ENCODE peak calls at places on chromosome 11, in five cellular contexts. One of them, this sample, is unnamed.

GRCh38 chr11:30172872-30173271 is 57.9 kb upstream of the FSHB start:
- DNase-seq in retinal pigment epithelial cell: peak; percentile 62
- DNase-seq in Caki2: no peak
- DNase-seq in OCI-M1: no peak
- DNase-seq in HEK293T: no peak
- DNase-seq in this sample: peak; percentile 31

GRCh38 chr11:3916962-3917361 is 61.5 kb downstream of the STIM1 start:
- DNase-seq in OCI-M1: no peak
- DNase-seq in HEK293T: no peak
- DNase-seq in retinal pigment epithelial cell: no peak
- DNase-seq in Caki2: no peak
- DNase-seq in this sample: no peak

GRCh38 chr11:77151804-77152513 is 23.9 kb downstream of the MYO7A start:
- DNase-seq in retinal pigment epithelial cell: no peak
- DNase-seq in HEK293T: no peak
- DNase-seq in OCI-M1: peak; percentile 89
- DNase-seq in Caki2: no peak
- DNase-seq in this sample: peak; percentile 11

GRCh38 chr11:2012440-2012839 is 14.8 kb upstream of the H19 start:
- DNase-seq in HEK293T: no peak
- DNase-seq in OCI-M1: no peak
- DNase-seq in Caki2: no peak
- DNase-seq in retinal pigment epithelial cell: no peak
- DNase-seq in this sample: no peak

GRCh38 chr11:115990004-115990447 is 485.8 kb upstream of the CADM1 start:
- DNase-seq in Caki2: no peak
- DNase-seq in HEK293T: peak; percentile 72
- DNase-seq in retinal pigment epithelial cell: no peak
- DNase-seq in OCI-M1: peak; percentile 19
- DNase-seq in this sample: no peak

GRCh38 chr11:124788521-124788920 is 11.7 kb downstream of the MSANTD2 start:
- DNase-seq in retinal pigment epithelial cell: no peak
- DNase-seq in Caki2: no peak
- DNase-seq in OCI-M1: no peak
- DNase-seq in HEK293T: no peak
- DNase-seq in this sample: no peak

GRCh38 chr11:47842749-47843148 is 5.4 kb downstream of the NUP160 start:
- DNase-seq in retinal pigment epithelial cell: no peak
- DNase-seq in OCI-M1: no peak
- DNase-seq in HEK293T: no peak
- DNase-seq in Caki2: no peak
- DNase-seq in this sample: no peak

GRCh38 chr11:111363985-111364384 is 15.1 kb downstream of the POU2AF1 start:
- DNase-seq in OCI-M1: no peak
- DNase-seq in HEK293T: no peak
- DNase-seq in Caki2: no peak
- DNase-seq in retinal pigment epithelial cell: no peak
- DNase-seq in this sample: no peak

GRCh38 chr11:90243534-90243933 is 20.7 kb upstream of the CHORDC1 start:
- DNase-seq in OCI-M1: peak; percentile 44
- DNase-seq in HEK293T: peak; percentile 12
- DNase-seq in retinal pigment epithelial cell: no peak
- DNase-seq in Caki2: no peak
- DNase-seq in this sample: no peak

GRCh38 chr11:103897156-103897555 is 139.3 kb upstream of the DDI1 start:
- DNase-seq in retinal pigment epithelial cell: no peak
- DNase-seq in OCI-M1: no peak
- DNase-seq in HEK293T: no peak
- DNase-seq in Caki2: no peak
- DNase-seq in this sample: no peak

GRCh38 chr11:120908521-120909181 is 115.3 kb upstream of the TBCEL start:
- DNase-seq in Caki2: no peak
- DNase-seq in HEK293T: no peak
- DNase-seq in OCI-M1: peak; percentile 52
- DNase-seq in retinal pigment epithelial cell: no peak
- DNase-seq in this sample: peak; percentile 14

GRCh38 chr11:35250631-35251030 is 111.7 kb downstream of the CD44 start:
- DNase-seq in Caki2: no peak
- DNase-seq in HEK293T: no peak
- DNase-seq in retinal pigment epithelial cell: no peak
- DNase-seq in OCI-M1: no peak
- DNase-seq in this sample: no peak

GRCh38 chr11:134474942-134475341 is 62.9 kb upstream of the B3GAT1 start:
- DNase-seq in OCI-M1: no peak
- DNase-seq in Caki2: no peak
- DNase-seq in retinal pigment epithelial cell: no peak
- DNase-seq in HEK293T: no peak
- DNase-seq in this sample: no peak

GRCh38 chr11:112785717-112786116 is 175.5 kb upstream of the NCAM1 start:
- DNase-seq in OCI-M1: no peak
- DNase-seq in HEK293T: no peak
- DNase-seq in retinal pigment epithelial cell: peak; percentile 15
- DNase-seq in Caki2: no peak
- DNase-seq in this sample: peak; percentile 2

GRCh38 chr11:14242198-14242597 is 116.8 kb downstream of the RRAS2 start:
- DNase-seq in HEK293T: no peak
- DNase-seq in OCI-M1: no peak
- DNase-seq in Caki2: no peak
- DNase-seq in retinal pigment epithelial cell: no peak
- DNase-seq in this sample: no peak

GRCh38 chr11:75523189-75523588 is 2.6 kb downstream of the GDPD5 start:
- DNase-seq in OCI-M1: no peak
- DNase-seq in HEK293T: no peak
- DNase-seq in retinal pigment epithelial cell: no peak
- DNase-seq in Caki2: no peak
- DNase-seq in this sample: no peak

GRCh38 chr11:34468209-34468841 is 29.6 kb downstream of the CAT start:
- DNase-seq in OCI-M1: peak; percentile 56
- DNase-seq in retinal pigment epithelial cell: no peak
- DNase-seq in Caki2: no peak
- DNase-seq in HEK293T: peak; percentile 53
- DNase-seq in this sample: peak; percentile 37

GRCh38 chr11:12274558-12275197 is 102.7 kb upstream of the PARVA start:
- DNase-seq in retinal pigment epithelial cell: no peak
- DNase-seq in HEK293T: no peak
- DNase-seq in OCI-M1: no peak
- DNase-seq in Caki2: no peak
- DNase-seq in this sample: peak; percentile 24

GRCh38 chr11:15551897-15552851 is 437.5 kb downstream of the INSC start:
- DNase-seq in OCI-M1: no peak
- DNase-seq in Caki2: no peak
- DNase-seq in retinal pigment epithelial cell: no peak
- DNase-seq in HEK293T: no peak
- DNase-seq in this sample: no peak

GRCh38 chr11:92125316-92125715 is 99.3 kb upstream of the FAT3 start:
- DNase-seq in Caki2: no peak
- DNase-seq in HEK293T: no peak
- DNase-seq in OCI-M1: no peak
- DNase-seq in retinal pigment epithelial cell: no peak
- DNase-seq in this sample: no peak

GRCh38 chr11:8649361-8649760 is 33.1 kb downstream of the TRIM66 start:
- DNase-seq in Caki2: no peak
- DNase-seq in HEK293T: no peak
- DNase-seq in OCI-M1: no peak
- DNase-seq in retinal pigment epithelial cell: no peak
- DNase-seq in this sample: peak; percentile 43

GRCh38 chr11:13339196-13340153 is 61.9 kb downstream of the BMAL1 start:
- DNase-seq in retinal pigment epithelial cell: peak; percentile 66
- DNase-seq in OCI-M1: no peak
- DNase-seq in HEK293T: no peak
- DNase-seq in Caki2: peak; percentile 79
- DNase-seq in this sample: peak; percentile 75

GRCh38 chr11:124081496-124081895 is 33.8 kb upstream of the VWA5A start:
- DNase-seq in retinal pigment epithelial cell: no peak
- DNase-seq in Caki2: no peak
- DNase-seq in OCI-M1: no peak
- DNase-seq in HEK293T: no peak
- DNase-seq in this sample: peak; percentile 13

GRCh38 chr11:33347490-33348125 is 90.4 kb downstream of the HIPK3 start:
- DNase-seq in Caki2: no peak
- DNase-seq in HEK293T: peak; percentile 17
- DNase-seq in OCI-M1: peak; percentile 16
- DNase-seq in retinal pigment epithelial cell: no peak
- DNase-seq in this sample: no peak

GRCh38 chr11:79018371-79018849 is 422.4 kb downstream of the TENM4 start:
- DNase-seq in Caki2: no peak
- DNase-seq in OCI-M1: peak; percentile 96
- DNase-seq in HEK293T: no peak
- DNase-seq in retinal pigment epithelial cell: peak; percentile 41
- DNase-seq in this sample: peak; percentile 71

GRCh38 chr11:94144664-94145063 is 16.0 kb downstream of the PANX1 start:
- DNase-seq in Caki2: no peak
- DNase-seq in retinal pigment epithelial cell: no peak
- DNase-seq in HEK293T: no peak
- DNase-seq in OCI-M1: no peak
- DNase-seq in this sample: no peak

GRCh38 chr11:117604349-117604995 is 192.5 kb downstream of the DSCAML1 start:
- DNase-seq in HEK293T: no peak
- DNase-seq in Caki2: peak; percentile 76
- DNase-seq in OCI-M1: no peak
- DNase-seq in retinal pigment epithelial cell: no peak
- DNase-seq in this sample: peak; percentile 33

GRCh38 chr11:45166604-45166897 is 20.1 kb downstream of the PRDM11 start:
- DNase-seq in retinal pigment epithelial cell: no peak
- DNase-seq in HEK293T: no peak
- DNase-seq in Caki2: no peak
- DNase-seq in OCI-M1: no peak
- DNase-seq in this sample: no peak

This sample was measured in adipocyte.